ENCODE peak calls at places on chromosomes 7 and 10, in six cellular contexts. One of them, this sample, is unnamed.

GRCh38 chr10:35006836-35007235 is 83.3 kb downstream of the CUL2 start:
- DNase-seq in left ventricle myocardium inferior: no peak
- DNase-seq in LHCN-M2: no peak
- DNase-seq in NK-92 treated with Interleukin-12 subunit alpha and Interleukin-12 subunit beta, amount 100 ng/mL, for 24 hours: no peak
- DNase-seq in AG08395: no peak
- DNase-seq in stromal cell of bone marrow: no peak
- DNase-seq in this sample: no peak

GRCh38 chr10:32055478-32056135 is 618 bp downstream of the KIF5B start:
- DNase-seq in LHCN-M2: peak; percentile 64
- DNase-seq in AG08395: peak; percentile 46
- DNase-seq in stromal cell of bone marrow: peak; percentile 25
- DNase-seq in left ventricle myocardium inferior: peak; percentile 61
- DNase-seq in NK-92 treated with Interleukin-12 subunit alpha and Interleukin-12 subunit beta, amount 100 ng/mL, for 24 hours: peak; percentile 47
- DNase-seq in this sample: peak; percentile 89

GRCh38 chr10:110327262-110327914 is 22.7 kb upstream of the SMNDC1 start:
- DNase-seq in stromal cell of bone marrow: no peak
- DNase-seq in LHCN-M2: no peak
- DNase-seq in AG08395: no peak
- DNase-seq in left ventricle myocardium inferior: no peak
- DNase-seq in NK-92 treated with Interleukin-12 subunit alpha and Interleukin-12 subunit beta, amount 100 ng/mL, for 24 hours: no peak
- DNase-seq in this sample: peak; percentile 36

GRCh38 chr10:101766306-101766705 is 9.6 kb downstream of the FGF8 start:
- DNase-seq in left ventricle myocardium inferior: no peak
- DNase-seq in stromal cell of bone marrow: no peak
- DNase-seq in LHCN-M2: no peak
- DNase-seq in AG08395: no peak
- DNase-seq in NK-92 treated with Interleukin-12 subunit alpha and Interleukin-12 subunit beta, amount 100 ng/mL, for 24 hours: no peak
- DNase-seq in this sample: no peak

GRCh38 chr10:104683567-104683966 is 42.5 kb downstream of the SORCS3 start:
- DNase-seq in AG08395: no peak
- DNase-seq in stromal cell of bone marrow: no peak
- DNase-seq in left ventricle myocardium inferior: no peak
- DNase-seq in LHCN-M2: no peak
- DNase-seq in NK-92 treated with Interleukin-12 subunit alpha and Interleukin-12 subunit beta, amount 100 ng/mL, for 24 hours: no peak
- DNase-seq in this sample: no peak

GRCh38 chr10:70404906-70405824 is 1.2 kb downstream of the EIF4EBP2 start:
- DNase-seq in AG08395: peak; percentile 93
- DNase-seq in LHCN-M2: peak; percentile 91
- DNase-seq in stromal cell of bone marrow: peak; percentile 97
- DNase-seq in NK-92 treated with Interleukin-12 subunit alpha and Interleukin-12 subunit beta, amount 100 ng/mL, for 24 hours: no peak
- DNase-seq in left ventricle myocardium inferior: peak; percentile 77
- DNase-seq in this sample: peak; percentile 85

GRCh38 chr7:1093916-1094508 is 6.1 kb downstream of the GPER1 start:
- DNase-seq in LHCN-M2: no peak
- DNase-seq in NK-92 treated with Interleukin-12 subunit alpha and Interleukin-12 subunit beta, amount 100 ng/mL, for 24 hours: no peak
- DNase-seq in left ventricle myocardium inferior: no peak
- DNase-seq in stromal cell of bone marrow: no peak
- DNase-seq in AG08395: no peak
- DNase-seq in this sample: no peak

GRCh38 chr10:128875030-128875744 is 591.9 kb upstream of the MGMT start:
- DNase-seq in NK-92 treated with Interleukin-12 subunit alpha and Interleukin-12 subunit beta, amount 100 ng/mL, for 24 hours: no peak
- DNase-seq in left ventricle myocardium inferior: no peak
- DNase-seq in AG08395: peak; percentile 48
- DNase-seq in LHCN-M2: no peak
- DNase-seq in stromal cell of bone marrow: peak; percentile 30
- DNase-seq in this sample: no peak

GRCh38 chr7:30928254-30928872 is 16.7 kb downstream of the AQP1 start:
- DNase-seq in stromal cell of bone marrow: no peak
- DNase-seq in left ventricle myocardium inferior: no peak
- DNase-seq in AG08395: no peak
- DNase-seq in LHCN-M2: no peak
- DNase-seq in NK-92 treated with Interleukin-12 subunit alpha and Interleukin-12 subunit beta, amount 100 ng/mL, for 24 hours: no peak
- DNase-seq in this sample: peak; percentile 2

GRCh38 chr10:73509695-73510094 is 13.9 kb upstream of the PPP3CB start:
- DNase-seq in AG08395: no peak
- DNase-seq in LHCN-M2: no peak
- DNase-seq in NK-92 treated with Interleukin-12 subunit alpha and Interleukin-12 subunit beta, amount 100 ng/mL, for 24 hours: no peak
- DNase-seq in left ventricle myocardium inferior: no peak
- DNase-seq in stromal cell of bone marrow: no peak
- DNase-seq in this sample: no peak

This sample was measured in hepatocyte.